ENCODE peak calls at places on chromosomes 5 and 9, in five cellular contexts. V, J, H, T and B are unnamed samples.

GRCh38 chr5:17228833-17229291 is 11.4 kb downstream of the BASP1 start:
- DNase-seq in V (no peak), J (peak; percentile 86), H (no peak), T (peak; percentile 65), B (no peak)

GRCh38 chr5:80739898-80740297 is 85.1 kb upstream of the DHFR start:
- DNase-seq in V (no peak), J (no peak), H (no peak), T (no peak), B (no peak)

GRCh38 chr5:14783689-14784088 is 87.9 kb downstream of the ANKH start:
- DNase-seq in V (no peak), J (no peak), H (no peak), T (no peak), B (no peak)

GRCh38 chr9:96646081-96646991 is 8.8 kb downstream of the PRXL2C start:
- DNase-seq in V (no peak), J (no peak), H (no peak), T (peak; percentile 53), B (no peak)

GRCh38 chr9:120985759-120986353 is 59.3 kb upstream of the TRAF1 start:
- DNase-seq in V (no peak), J (peak; percentile 34), H (no peak), T (peak; percentile 74), B (no peak)

GRCh38 chr9:96501981-96502833 is 52.2 kb downstream of the HABP4 start:
- DNase-seq in V (no peak), J (no peak), H (no peak), T (no peak), B (no peak)

GRCh38 chr9:90034071-90034470 is 429.3 kb downstream of the GADD45G start:
- DNase-seq in V (no peak), J (no peak), H (no peak), T (no peak), B (no peak)

GRCh38 chr5:131794596-131794995 is 2.2 kb downstream of the FNIP1 start:
- DNase-seq in V (no peak), J (no peak), H (no peak), T (no peak), B (no peak)

GRCh38 chr5:142683885-142684505 is 1.9 kb downstream of the FGF1 start:
- DNase-seq in V (no peak), J (no peak), H (no peak), T (no peak), B (no peak)

GRCh38 chr5:169856571-169856970 is 123.7 kb downstream of the INSYN2B start:
- DNase-seq in V (no peak), J (peak; percentile 79), H (no peak), T (peak; percentile 78), B (no peak)

GRCh38 chr9:6895754-6896153 is 138.0 kb downstream of the KDM4C start:
- DNase-seq in V (no peak), J (no peak), H (no peak), T (no peak), B (no peak)

GRCh38 chr5:3268760-3269330 is 326.8 kb upstream of the IRX1 start:
- DNase-seq in V (peak; percentile 20), J (no peak), H (no peak), T (no peak), B (no peak)

GRCh38 chr5:53434566-53434965 is 45.9 kb upstream of the FST start:
- DNase-seq in V (no peak), J (no peak), H (no peak), T (no peak), B (no peak)

GRCh38 chr5:154380263-154380662 is 65.5 kb upstream of the SAP30L start:
- DNase-seq in V (no peak), J (no peak), H (no peak), T (no peak), B (no peak)

GRCh38 chr5:14184725-14185124 is 41.6 kb downstream of the TRIO start:
- DNase-seq in V (no peak), J (no peak), H (no peak), T (no peak), B (no peak)

GRCh38 chr5:148561712-148562365 is 92.5 kb downstream of the HTR4 start:
- DNase-seq in V (no peak), J (no peak), H (no peak), T (no peak), B (no peak)

GRCh38 chr5:170375283-170375682 is 13.9 kb downstream of the KCNMB1 start:
- DNase-seq in V (no peak), J (no peak), H (no peak), T (no peak), B (no peak)

GRCh38 chr9:79477955-79478751 is 93.6 kb upstream of the TLE4 start:
- DNase-seq in V (no peak), J (peak; percentile 89), H (no peak), T (peak; percentile 38), B (peak; percentile 16)

GRCh38 chr9:126399251-126399650 is 72.6 kb downstream of the MVB12B start:
- DNase-seq in V (no peak), J (no peak), H (no peak), T (no peak), B (no peak)

GRCh38 chr5:154653764-154654483 is 101.3 kb upstream of the LARP1 start:
- DNase-seq in V (no peak), J (no peak), H (no peak), T (no peak), B (no peak)

GRCh38 chr9:128628471-128629048 is 28.1 kb downstream of the DYNC2I2 start:
- DNase-seq in V (peak; percentile 52), J (no peak), H (no peak), T (no peak), B (no peak)

GRCh38 chr5:61809651-61810050 is 477.6 kb downstream of the ZSWIM6 start:
- DNase-seq in V (no peak), J (peak; percentile 91), H (no peak), T (no peak), B (no peak)

GRCh38 chr5:172798422-172799215 is 27.6 kb upstream of the DUSP1 start:
- DNase-seq in V (peak; percentile 68), J (peak; percentile 74), H (no peak), T (peak; percentile 80), B (no peak)

GRCh38 chr5:35036536-35036935 is 11.2 kb downstream of the AGXT2 start:
- DNase-seq in V (no peak), J (no peak), H (no peak), T (no peak), B (no peak)

GRCh38 chr9:38018964-38019602 is 49.9 kb downstream of the SHB start:
- DNase-seq in V (peak; percentile 64), J (peak; percentile 25), H (no peak), T (peak; percentile 79), B (no peak)

GRCh38 chr5:55063220-55063863 is 39.1 kb upstream of the GZMA start:
- DNase-seq in V (no peak), J (peak; percentile 6), H (no peak), T (no peak), B (no peak)

GRCh38 chr9:36217256-36217968 is 26.7 kb downstream of the CLTA start:
- DNase-seq in V (no peak), J (no peak), H (no peak), T (no peak), B (no peak)

GRCh38 chr9:36221667-36222066 is 30.9 kb downstream of the CLTA start:
- DNase-seq in V (no peak), J (no peak), H (no peak), T (no peak), B (no peak)

GRCh38 chr9:36218411-36218901 is 27.7 kb downstream of the CLTA start:
- DNase-seq in V (no peak), J (no peak), H (no peak), T (no peak), B (no peak)

GRCh38 chr9:36218011-36218410 is 27.3 kb downstream of the CLTA start:
- DNase-seq in V (no peak), J (no peak), H (no peak), T (no peak), B (no peak)

DNA sequence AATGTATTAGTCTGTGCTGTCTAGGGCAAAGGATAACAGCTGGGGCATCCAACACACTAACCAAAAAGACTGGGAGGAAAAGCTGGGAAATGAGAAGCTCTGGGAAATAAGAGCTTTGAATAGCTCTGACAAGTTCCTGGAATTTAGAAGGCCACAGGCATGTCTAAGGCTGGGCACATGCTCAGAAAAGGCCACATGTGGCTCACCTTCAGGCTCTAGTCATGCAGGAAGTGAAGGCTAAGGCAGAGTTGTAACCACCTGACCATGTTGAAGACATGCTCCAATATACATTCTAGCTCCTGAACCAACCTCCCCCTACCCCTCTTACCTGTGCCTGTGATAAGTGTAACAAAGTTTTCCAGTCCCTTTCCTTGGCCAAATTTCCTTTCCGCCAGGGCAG is 31.7 kb downstream of the CLTA start:
- DNase-seq in V (no peak), J (no peak), H (no peak), T (no peak), B (no peak)
- H3K36me3 ChIP-seq in V (peaks cover 44% of the 10 kb centered on the region), J (peaks cover 55% of the 10 kb centered on the region), H (peaks cover 29% of the 10 kb centered on the region), T (peaks cover 60% of the 10 kb centered on the region), B (peaks cover 50% of the 10 kb centered on the region)

DNA sequence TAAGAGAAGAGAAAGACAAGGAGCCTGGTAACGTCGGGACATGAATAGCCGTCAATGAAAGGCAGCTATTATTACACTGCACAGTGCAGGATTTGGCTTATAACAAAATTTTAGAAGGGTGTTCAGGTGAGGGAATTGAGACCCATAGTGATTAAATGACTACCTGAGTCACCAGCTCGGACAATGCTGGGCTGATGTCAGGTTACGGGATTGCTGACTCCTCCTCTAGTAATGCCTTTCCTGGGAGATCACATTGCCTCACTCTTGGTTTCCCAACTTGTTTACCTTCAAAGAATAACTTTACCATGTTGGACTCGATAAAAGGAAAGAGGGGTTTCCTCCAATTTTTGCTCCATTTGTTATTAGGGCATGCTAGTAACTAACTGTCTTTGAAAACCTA is 132.6 kb downstream of the GHR start:
- DNase-seq in V (no peak), J (peak; percentile 23), H (no peak), T (no peak), B (no peak)
- H3K4me3 ChIP-seq in V (no peak overlapping the region), J (no peak overlapping the region), H (no peak overlapping the region), T (no peak overlapping the region), B (no peak overlapping the region)

DNA sequence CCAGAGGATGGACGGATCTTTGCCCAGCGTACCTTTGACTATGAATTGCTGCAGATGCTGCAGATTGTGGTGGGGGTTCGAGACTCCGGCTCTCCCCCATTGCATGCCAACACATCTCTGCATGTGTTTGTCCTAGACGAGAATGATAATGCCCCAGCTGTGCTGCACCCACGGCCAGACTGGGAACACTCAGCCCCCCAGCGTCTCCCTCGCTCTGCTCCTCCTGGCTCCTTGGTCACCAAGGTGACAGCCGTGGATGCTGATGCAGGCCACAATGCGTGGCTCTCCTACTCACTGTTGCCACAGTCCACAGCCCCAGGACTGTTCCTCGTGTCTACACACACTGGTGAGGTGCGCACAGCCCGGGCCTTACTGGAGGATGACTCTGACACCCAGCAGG is 1.9 kb downstream of the PCDHGC5 start:
- DNase-seq in V (no peak), J (no peak), H (no peak), T (no peak), B (no peak)
- H3K36me3 ChIP-seq in V (no peaks in the 10 kb centered on the region), J (no peaks in the 10 kb centered on the region), H (no peaks in the 10 kb centered on the region), T (no peaks in the 10 kb centered on the region), B (no peaks in the 10 kb centered on the region)

GRCh38 chr9:68704804-68705635 is at the start of gene PIP5K1B:
- DNase-seq in V (peak; percentile 87), J (peak; percentile 60), H (no peak), T (peak; percentile 58), B (no peak)

GRCh38 chr9:68705636-68706578 is 867 bp downstream of the PIP5K1B start:
- DNase-seq in V (no peak), J (peak; percentile 1), H (no peak), T (peak; percentile 12), B (no peak)

GRCh38 chr9:68702493-68702892 is 2.5 kb upstream of the PIP5K1B start:
- DNase-seq in V (no peak), J (no peak), H (no peak), T (no peak), B (no peak)

GRCh38 chr9:68703672-68704071 is 1.4 kb upstream of the PIP5K1B start:
- DNase-seq in V (no peak), J (no peak), H (no peak), T (no peak), B (no peak)

GRCh38 chr9:68704498-68704803 is 589 bp upstream of the PIP5K1B start:
- DNase-seq in V (no peak), J (no peak), H (no peak), T (no peak), B (no peak)
- H3K4me3 ChIP-seq in V (peak overlapping the region; percentile 56), J (no peak overlapping the region), H (no peak overlapping the region), T (peak overlapping the region; percentile 97), B (no peak overlapping the region)